ENCODE peak calls at places on chromosomes 12 and 14, in ten cellular contexts. P is A549, G is stomach, Q is K562, T is uterus, R is body of pancreas, D is vagina, L is prostate gland, J is transverse colon, V is right lobe of liver. K is an unnamed sample. For H3K4me1, the result is how much of the 10 kb centered on the place peaks cover.

GRCh38 chr12:55736780-55737580 is 5.9 kb upstream of the GDF11 start:
- DNase-seq in Q (peak), R (peak), G (peak), T (peak), L (peak), D (no peak), J (peak), V (peak), P (peak), K (no peak)

GRCh38 chr14:23661542-23661941 is 25.4 kb downstream of the DHRS2 start:
- DNase-seq in Q (no peak), J (no peak), R (no peak), L (no peak), G (no peak), V (no peak), P (no peak), T (no peak), D (peak), K (no peak)

GRCh38 chr12:115176741-115177400 is 492.9 kb upstream of the TBX3 start:
- DNase-seq in L (no peak), D (no peak), T (no peak), Q (no peak), R (no peak), J (no peak), V (no peak), G (no peak), P (no peak), K (no peak)

GRCh38 chr12:108635201-108635996 is 1.7 kb upstream of the SELPLG start:
- DNase-seq in Q (no peak), R (no peak), T (no peak), D (peak), G (no peak), P (no peak), V (no peak), J (peak), L (no peak), K (no peak)

GRCh38 chr14:103563089-103563620 is 395 bp downstream of the COA8 start:
- DNase-seq in P (peak), D (no peak), Q (peak), T (no peak), L (peak), G (peak), J (peak), R (no peak), V (no peak), K (no peak)

GRCh38 chr14:72416892-72417291 is 477.0 kb downstream of the DPF3 start:
- DNase-seq in J (peak), G (no peak), R (no peak), L (no peak), V (no peak), Q (no peak), T (no peak), P (peak), D (no peak), K (no peak)

GRCh38 chr12:117472983-117473382 is 111.6 kb upstream of the NOS1 start:
- DNase-seq in L (no peak), V (no peak), J (no peak), T (no peak), R (peak), G (no peak), Q (peak), P (peak), D (no peak), K (no peak)

GRCh38 chr14:92514844-92515509 is 1.4 kb downstream of the RIN3 start:
- DNase-seq in Q (no peak), P (no peak), T (no peak), R (no peak), L (no peak), J (no peak), V (no peak), G (no peak), D (no peak), K (no peak)

GRCh38 chr14:77457115-77457521 is 283 bp downstream of the VIPAS39 start:
- DNase-seq in G (no peak), R (no peak), P (no peak), V (no peak), L (no peak), T (no peak), D (no peak), J (no peak), Q (no peak), K (no peak)

GRCh38 chr12:124496584-124496983 is 70.8 kb downstream of the NCOR2 start:
- DNase-seq in P (peak), R (no peak), T (no peak), G (no peak), J (no peak), L (no peak), D (no peak), Q (peak), V (no peak), K (no peak)

GRCh38 chr12:62841841-62842240 is 93.1 kb downstream of the PPM1H start:
- DNase-seq in V (no peak), Q (no peak), G (peak), D (no peak), L (peak), T (no peak), J (no peak), P (no peak), R (no peak), K (no peak)

GRCh38 chr12:103997277-103997900 is 31.7 kb downstream of the TDG start:
- DNase-seq in G (no peak), R (no peak), J (peak), D (no peak), L (no peak), Q (no peak), P (no peak), V (no peak), T (peak), K (no peak)

GRCh38 chr14:71803539-71804260 is 128.5 kb upstream of the RGS6 start:
- DNase-seq in R (no peak), Q (no peak), D (no peak), G (no peak), T (no peak), P (peak), L (no peak), J (no peak), V (no peak), K (no peak)

GRCh38 chr14:100662850-100663527 is 63.7 kb upstream of the DLK1 start:
- DNase-seq in T (peak), Q (peak), V (no peak), G (peak), D (no peak), L (peak), J (peak), P (peak), R (peak), K (no peak)

GRCh38 chr14:39247256-39247655 is 13.5 kb downstream of the MIA2 start:
- DNase-seq in J (no peak), L (no peak), P (no peak), T (no peak), Q (no peak), V (no peak), R (no peak), D (no peak), G (no peak), K (no peak)

GRCh38 chr12:102642199-102642598 is 161.8 kb upstream of the IGF1 start:
- DNase-seq in G (no peak), V (no peak), J (no peak), P (no peak), R (no peak), T (no peak), D (no peak), Q (no peak), L (no peak), K (no peak)

GRCh38 chr14:21846227-21846885 is 172.7 kb upstream of the OR4E1 start:
- DNase-seq in D (no peak), R (peak), G (peak), V (no peak), T (no peak), P (no peak), L (no peak), J (peak), Q (peak), K (no peak)

GRCh38 chr12:49094104-49094948 is at the start of gene DHH:
- DNase-seq in G (no peak), P (no peak), L (no peak), D (no peak), V (no peak), T (peak), Q (peak), R (no peak), J (no peak), K (no peak)

GRCh38 chr12:32106517-32107366 is at the start of gene BICD1:
- DNase-seq in D (no peak), J (peak), L (peak), G (peak), P (peak), R (peak), V (peak), T (peak), Q (peak), K (peak)

GRCh38 chr12:5171701-5172100 is 128.0 kb downstream of the KCNA5 start:
- DNase-seq in T (no peak), J (peak), G (no peak), R (peak), V (no peak), Q (no peak), L (peak), P (peak), D (peak), K (no peak)

GRCh38 chr12:70319632-70320031 is 46.5 kb upstream of the KCNMB4 start:
- DNase-seq in J (no peak), D (no peak), Q (no peak), V (no peak), T (no peak), P (no peak), G (no peak), L (no peak), R (no peak), K (no peak)

GRCh38 chr12:112107728-112108447 is 695 bp downstream of the NAA25 start:
- DNase-seq in R (peak), T (peak), L (no peak), G (no peak), D (no peak), J (peak), Q (peak), P (peak), V (no peak), K (no peak)

GRCh38 chr12:401235-402126 is at the start of gene CCDC77:
- DNase-seq in V (peak), G (peak), P (peak), Q (peak), L (peak), T (peak), D (no peak), R (peak), J (peak), K (peak)

GRCh38 chr12:10365716-10366433 is 24.0 kb downstream of the KLRK1 start:
- DNase-seq in V (no peak), G (no peak), T (no peak), D (no peak), R (no peak), J (no peak), Q (no peak), P (no peak), L (no peak), K (no peak)

GRCh38 chr12:10363665-10363921 is 26.2 kb downstream of the KLRK1 start:
- DNase-seq in J (no peak), T (no peak), L (no peak), V (no peak), G (no peak), D (no peak), P (no peak), R (no peak), Q (no peak), K (no peak)

GRCh38 chr12:10363922-10364838 is 25.7 kb downstream of the KLRK1 start:
- DNase-seq in P (peak), V (no peak), J (peak), G (peak), T (peak), R (peak), Q (peak), D (no peak), L (peak), K (no peak)

GRCh38 chr12:10366875-10367274 is 23.0 kb downstream of the KLRK1 start:
- DNase-seq in R (no peak), L (no peak), Q (no peak), G (no peak), J (no peak), D (no peak), V (no peak), P (no peak), T (no peak), K (no peak)

DNA sequence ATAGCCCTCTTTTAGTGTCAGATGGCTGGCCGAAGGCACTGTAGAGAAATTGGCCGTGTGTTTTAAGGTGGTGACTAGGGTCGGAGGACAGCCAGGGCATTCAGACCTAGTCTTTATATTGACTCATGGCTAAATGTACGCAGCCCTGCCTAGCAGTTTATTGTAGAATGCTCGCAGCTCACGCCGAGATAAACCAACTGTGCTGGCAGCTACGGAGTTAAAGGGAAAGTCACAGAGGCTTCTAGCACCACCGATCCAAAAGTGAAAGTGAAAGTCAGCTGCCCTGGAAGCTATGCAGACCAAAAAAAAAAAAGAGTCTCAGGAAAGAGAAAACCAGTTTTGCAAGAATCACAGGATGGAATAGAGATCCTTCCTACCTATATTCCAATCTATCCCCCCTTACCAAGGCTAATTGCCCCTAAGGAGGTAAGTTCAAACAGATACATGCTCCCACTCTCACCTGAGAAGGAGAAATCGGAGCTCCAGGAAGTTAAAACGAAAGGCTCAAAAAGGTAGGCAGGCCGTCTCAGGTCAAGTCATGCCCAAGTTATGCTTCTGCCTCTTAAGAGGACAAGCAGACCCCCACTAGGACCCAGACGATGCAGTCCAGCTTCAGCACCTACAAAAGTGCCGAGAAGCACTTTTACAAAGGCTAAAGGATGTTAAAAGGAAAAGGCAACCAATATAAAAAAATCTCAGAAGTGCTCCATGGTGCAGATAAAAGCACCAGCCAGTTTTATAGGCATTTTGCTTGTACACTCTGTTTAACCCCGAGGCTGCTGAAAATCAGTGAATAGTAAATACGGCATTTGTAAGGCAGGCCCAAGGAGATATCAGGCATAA is 24.8 kb downstream of the KLRK1 start:
- DNase-seq in L (peak), P (peak), G (peak), D (no peak), Q (no peak), V (peak), J (peak), R (peak), T (peak), K (no peak)
- TF ChIP-seq POLR2A in L (no peak), P (no peak), G (no peak), D (no peak), Q (no peak), V (no peak), J (peak), R (no peak), T (no peak), K (no peak)

GRCh38 chr12:27123642-27124041 is 41.3 kb upstream of the C12orf71 start:
- DNase-seq in Q (peak), R (no peak), T (no peak), P (peak), V (no peak), G (no peak), L (no peak), D (no peak), J (no peak), K (no peak)
- TF ChIP-seq CTCF in Q (peak), R (no peak), T (no peak), P (peak), V (peak), G (no peak), L (peak), D (no peak), J (peak), K (no peak)

GRCh38 chr12:24605916-24606315 is 343.0 kb downstream of the BCAT1 start:
- DNase-seq in T (no peak), G (no peak), R (no peak), J (no peak), P (no peak), L (no peak), Q (no peak), V (no peak), D (no peak), K (no peak)
- H3K4me1 ChIP-seq in T (under half), G (under half), R (under half), J (under half), P (under half), L (under half), Q (under half), V (under half), D (under half), K (under half)

DNA sequence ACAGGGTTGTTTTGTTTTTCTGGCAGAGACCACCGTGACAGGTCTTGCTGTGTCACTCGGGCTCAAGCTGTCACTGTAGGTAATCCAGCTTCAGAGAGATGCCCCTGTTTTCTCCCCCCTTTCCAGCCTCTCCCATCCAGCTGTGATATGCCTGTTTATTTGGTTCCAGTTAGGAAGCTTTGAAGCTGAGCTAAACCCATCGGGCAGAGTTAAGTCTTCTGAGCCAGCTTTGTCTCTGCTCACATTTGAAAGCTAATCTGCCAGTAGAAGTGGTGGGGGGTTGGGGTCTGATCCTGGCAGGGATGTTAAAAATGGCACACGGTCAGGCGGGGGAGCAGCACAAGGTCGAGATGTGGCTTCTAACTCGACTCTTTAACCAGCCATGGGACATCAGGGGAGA is 130.0 kb downstream of the TSPAN9 start:
- DNase-seq in D (no peak), R (no peak), L (no peak), G (no peak), T (no peak), J (no peak), P (no peak), V (no peak), Q (no peak), K (no peak)
- TF ChIP-seq POLR2A in D (no peak), R (no peak), L (no peak), G (no peak), T (no peak), J (no peak), P (no peak), V (no peak), Q (no peak), K (no peak)

DNA sequence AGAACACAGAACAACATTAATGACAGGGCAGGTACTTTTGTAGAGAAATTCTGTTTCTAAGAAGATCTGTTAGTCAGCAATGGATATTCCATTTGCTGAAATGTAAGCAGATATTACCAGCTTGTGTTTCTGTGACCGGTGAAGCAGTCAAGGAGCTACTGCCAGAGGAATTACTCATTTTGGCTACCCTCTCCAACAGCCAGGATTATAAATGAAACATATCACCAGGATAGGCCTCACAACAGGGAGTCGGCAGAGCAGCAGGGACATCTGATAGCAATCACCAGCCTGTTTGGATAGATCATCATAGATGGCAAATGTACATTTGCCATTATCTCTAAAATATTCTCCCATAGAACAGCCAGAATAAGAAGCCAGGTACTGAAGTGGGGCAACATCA is 440.7 kb downstream of the KCNH5 start:
- DNase-seq in L (no peak), G (no peak), D (no peak), Q (no peak), J (no peak), T (no peak), P (no peak), R (no peak), V (no peak), K (no peak)
- TF ChIP-seq CTCF in L (no peak), G (no peak), D (no peak), Q (no peak), J (no peak), T (no peak), P (no peak), R (no peak), V (no peak), K (no peak)

K was measured in esophagus muscularis mucosa.